ENCODE peak calls at places on chromosomes 12 and 14, in nine cellular contexts. A is K562, I is breast epithelium, E is HepG2, V is HCT116, P is HL-60, N is Panc1, C is GM12878, M is H1. X is an unnamed sample.
A peak's percentile ranks its signal among the peaks of the same experiment; 100 is the strongest.

GRCh38 chr14:68688872-68689371 is 103.9 kb downstream of the ZFP36L1 start:
- DNase-seq in A (no peak), I (no peak), E (no peak), V (no peak), P (no peak), N (no peak), C (no peak), M (peak; percentile 50), X (no peak)

GRCh38 chr12:106583578-106584103 is 837 bp downstream of the RFX4 start:
- DNase-seq in A (no peak), I (no peak), E (no peak), V (no peak), P (no peak), N (no peak), C (no peak), M (peak; percentile 86), X (no peak)

GRCh38 chr14:76701436-76701835 is 59.8 kb upstream of the VASH1 start:
- DNase-seq in A (no peak), I (no peak), E (no peak), V (no peak), P (no peak), N (no peak), C (no peak), M (no peak), X (no peak)

GRCh38 chr12:82608706-82609105 is 78.0 kb upstream of the TMTC2 start:
- DNase-seq in A (no peak), I (no peak), E (no peak), V (no peak), P (no peak), N (no peak), C (no peak), M (no peak), X (no peak)

GRCh38 chr14:104881369-104881979 is 16.4 kb downstream of the CEP170B start:
- DNase-seq in A (no peak), I (no peak), E (no peak), V (no peak), P (no peak), N (no peak), C (no peak), M (no peak), X (no peak)

GRCh38 chr12:122942609-122943008 is 23.7 kb downstream of the ABCB9 start:
- DNase-seq in A (no peak), I (no peak), E (peak; percentile 68), V (no peak), P (no peak), N (no peak), C (no peak), M (no peak), X (no peak)

GRCh38 chr12:59113831-59114273 is 193.5 kb upstream of the LRIG3 start:
- DNase-seq in A (peak; percentile 27), I (peak; percentile 71), E (peak; percentile 63), V (peak; percentile 72), P (peak; percentile 65), N (peak; percentile 69), C (peak; percentile 9), M (peak; percentile 88), X (peak; percentile 4)

GRCh38 chr12:122413516-122414404 is 8.7 kb downstream of the CLIP1 start:
- DNase-seq in A (no peak), I (no peak), E (no peak), V (no peak), P (peak; percentile 25), N (no peak), C (no peak), M (no peak), X (no peak)

GRCh38 chr12:82896286-82896685 is 209.6 kb downstream of the TMTC2 start:
- DNase-seq in A (no peak), I (no peak), E (no peak), V (no peak), P (no peak), N (no peak), C (no peak), M (no peak), X (no peak)

GRCh38 chr12:104171785-104172563 is 34.0 kb upstream of the NFYB start:
- DNase-seq in A (peak; percentile 91), I (no peak), E (no peak), V (no peak), P (no peak), N (no peak), C (no peak), M (peak; percentile 72), X (no peak)

GRCh38 chr12:11085419-11085818 is 6.7 kb downstream of the TAS2R43 start:
- DNase-seq in A (no peak), I (no peak), E (no peak), V (no peak), P (no peak), N (no peak), C (peak; percentile 26), M (no peak), X (no peak)

GRCh38 chr12:92365836-92366235 is 220.2 kb upstream of the BTG1 start:
- DNase-seq in A (no peak), I (no peak), E (no peak), V (no peak), P (no peak), N (no peak), C (no peak), M (no peak), X (no peak)

GRCh38 chr12:4393211-4393610 is 13.7 kb upstream of the FGF23 start:
- DNase-seq in A (no peak), I (no peak), E (no peak), V (no peak), P (no peak), N (no peak), C (no peak), M (no peak), X (no peak)

GRCh38 chr12:68832504-68832867 is 24.5 kb downstream of the MDM2 start:
- DNase-seq in A (no peak), I (no peak), E (no peak), V (no peak), P (no peak), N (no peak), C (no peak), M (no peak), X (no peak)

GRCh38 chr14:35386673-35387125 is 17.9 kb downstream of the NFKBIA start:
- DNase-seq in A (peak; percentile 76), I (no peak), E (no peak), V (no peak), P (no peak), N (no peak), C (no peak), M (no peak), X (no peak)
- TF ChIP-seq POLR2AphosphoS5 in A (no peak), I (no peak), E (no peak), V (no peak), P (no peak), N (no peak), C (no peak), M (no peak), X (no peak)

DNA sequence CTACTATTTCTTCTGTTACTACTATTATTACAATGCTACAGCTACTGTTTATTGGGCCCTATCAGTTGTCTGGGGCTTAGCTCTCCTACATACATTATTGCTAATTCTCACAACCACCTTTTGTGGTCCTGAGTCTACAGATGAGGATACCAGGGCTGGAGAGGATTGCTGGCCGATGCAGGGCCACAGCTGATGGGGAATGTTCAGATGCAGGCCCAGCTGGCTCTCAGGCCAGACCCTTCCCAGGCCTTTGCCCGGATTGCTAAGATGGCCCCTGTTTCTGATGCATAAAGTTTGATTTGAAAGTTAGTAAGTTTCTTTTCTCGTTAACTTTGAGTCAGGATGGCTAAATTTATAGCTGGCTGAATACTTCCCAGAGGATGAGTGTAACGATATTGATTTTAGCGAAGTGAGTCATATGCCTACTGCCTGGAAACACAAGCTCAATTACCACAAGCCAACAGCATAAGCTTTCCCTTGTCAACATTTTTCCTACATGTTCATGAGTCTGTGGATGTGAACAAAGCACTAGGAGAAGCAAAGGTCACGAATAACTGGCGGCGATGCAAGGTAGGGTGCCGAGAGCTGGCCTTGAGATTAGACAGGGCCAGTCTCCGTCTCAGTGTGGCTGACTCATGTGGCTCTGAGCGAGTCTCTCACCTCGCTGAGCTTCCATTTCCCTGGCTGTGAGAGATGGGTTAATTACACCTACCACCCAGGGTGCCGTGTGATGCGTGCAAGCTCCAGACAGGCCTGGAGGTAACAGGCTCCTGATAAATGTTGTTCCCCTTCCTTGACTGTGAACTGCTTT is 111.0 kb downstream of the BEGAIN start:
- DNase-seq in A (peak; percentile 10), I (no peak), E (peak; percentile 95), V (peak; percentile 94), P (no peak), N (peak; percentile 88), C (no peak), M (no peak), X (no peak)
- TF ChIP-seq POLR2AphosphoS5 in A (no peak), I (no peak), E (no peak), V (peak; percentile 65), P (no peak), N (no peak), C (no peak), M (no peak), X (no peak)

DNA sequence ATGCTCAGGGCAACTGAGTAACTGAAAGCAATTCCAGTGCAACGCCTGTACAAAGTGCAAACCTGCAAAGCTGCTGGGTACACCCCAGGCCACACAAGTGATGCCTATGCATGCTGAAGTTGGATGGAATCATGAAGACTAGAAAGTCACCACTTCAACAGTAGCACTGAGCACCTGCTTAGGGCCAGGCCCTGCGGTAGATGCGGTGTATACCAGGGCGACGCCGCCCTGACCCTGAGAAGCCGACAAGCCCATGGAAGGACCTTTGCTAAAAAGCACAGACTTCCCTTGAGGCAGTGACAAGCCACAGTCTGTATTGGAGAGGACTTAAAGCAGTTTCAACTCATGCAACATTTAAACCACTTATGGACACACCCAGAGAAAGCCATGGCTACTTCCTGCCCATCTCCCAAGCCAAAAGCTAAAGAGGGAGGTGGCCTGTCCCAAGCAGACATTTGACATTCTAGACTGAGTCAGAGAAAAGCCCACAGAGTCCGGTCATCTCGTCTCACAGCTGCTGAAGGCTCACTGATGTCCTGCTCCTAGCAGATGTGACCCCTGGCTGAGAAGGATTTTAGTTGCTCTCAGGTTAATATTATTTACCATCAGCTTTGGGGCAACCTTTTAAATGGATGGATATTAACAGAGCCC is 843.9 kb upstream of the TMEM132C start:
- DNase-seq in A (no peak), I (no peak), E (no peak), V (no peak), P (no peak), N (no peak), C (no peak), M (no peak), X (no peak)
- TF ChIP-seq POLR2AphosphoS5 in A (no peak), I (no peak), E (no peak), V (no peak), P (no peak), N (no peak), C (no peak), M (no peak), X (no peak)

GRCh38 chr12:101021911-101022388 is 188.1 kb downstream of the SLC5A8 start:
- DNase-seq in A (no peak), I (no peak), E (peak; percentile 5), V (peak; percentile 70), P (no peak), N (no peak), C (no peak), M (no peak), X (no peak)
- TF ChIP-seq POLR2AphosphoS5 in A (no peak), I (no peak), E (no peak), V (peak; percentile 17), P (no peak), N (no peak), C (no peak), M (no peak), X (no peak)

X was measured in GM12892.